ENCODE peak calls at places on chromosomes 13 and 19, in six cellular contexts. S is lower lobe of right lung, X is kidney epithelial cell, W is WTC11, Q is GM10248, J is epithelial cell of esophagus. Y is an unnamed sample.

GRCh38 chr13:25816239-25816638 is 235.6 kb downstream of the SHISA2 start:
- DNase-seq in S (peak; percentile 59), X (no peak), W (no peak), Q (no peak), J (no peak), Y (no peak)

GRCh38 chr13:20721058-20721453 is 17.6 kb downstream of the IL17D start:
- DNase-seq in S (no peak), X (no peak), W (no peak), Q (no peak), J (no peak), Y (no peak)

GRCh38 chr19:6678690-6679109 is 8.7 kb upstream of the TNFSF14 start:
- DNase-seq in S (no peak), X (no peak), W (no peak), Q (no peak), J (peak; percentile 57), Y (no peak)

GRCh38 chr19:47542030-47542475 is 27.2 kb upstream of the NAPA start:
- DNase-seq in S (no peak), X (no peak), W (no peak), Q (no peak), J (no peak), Y (no peak)

GRCh38 chr13:48437381-48437780 is 24.5 kb upstream of the LPAR6 start:
- DNase-seq in S (no peak), X (no peak), W (no peak), Q (no peak), J (peak; percentile 62), Y (no peak)

GRCh38 chr19:33641956-33642498 is 20.3 kb downstream of the CHST8 start:
- DNase-seq in S (peak; percentile 32), X (no peak), W (peak; percentile 7), Q (no peak), J (no peak), Y (no peak)

GRCh38 chr19:15866646-15867045 is 31.2 kb downstream of the CYP4F2 start:
- DNase-seq in S (no peak), X (no peak), W (no peak), Q (no peak), J (no peak), Y (no peak)

GRCh38 chr13:72561791-72562190 is 165.6 kb downstream of the MZT1 start:
- DNase-seq in S (no peak), X (no peak), W (no peak), Q (no peak), J (no peak), Y (no peak)

GRCh38 chr13:97281028-97281427 is 58.9 kb downstream of the MBNL2 start:
- DNase-seq in S (no peak), X (no peak), W (no peak), Q (no peak), J (peak; percentile 34), Y (peak; percentile 54)

GRCh38 chr13:21138561-21138960 is 37.8 kb downstream of the SKA3 start:
- DNase-seq in S (no peak), X (no peak), W (no peak), Q (no peak), J (peak; percentile 4), Y (no peak)

GRCh38 chr19:45613926-45614725 is 12.1 kb upstream of the GPR4 start:
- DNase-seq in S (no peak), X (peak; percentile 92), W (no peak), Q (peak; percentile 81), J (peak; percentile 96), Y (no peak)

GRCh38 chr19:10083911-10084310 is 2.2 kb upstream of the SHFL start:
- DNase-seq in S (no peak), X (no peak), W (no peak), Q (no peak), J (no peak), Y (no peak)

GRCh38 chr19:2135474-2136402 is 15.6 kb downstream of the AP3D1 start:
- DNase-seq in S (peak; percentile 36), X (no peak), W (no peak), Q (no peak), J (no peak), Y (no peak)

GRCh38 chr13:80523134-80523533 is 182.2 kb upstream of the SPRY2 start:
- DNase-seq in S (no peak), X (no peak), W (no peak), Q (no peak), J (no peak), Y (no peak)
- TF ChIP-seq CTCF in S (no peak), X (no peak), W (no peak), Q (no peak), J (no peak), Y (no peak)

GRCh38 chr13:28679628-28680027 is 20.7 kb downstream of the POMP start:
- DNase-seq in S (no peak), X (no peak), W (no peak), Q (no peak), J (peak; percentile 20), Y (no peak)
- TF ChIP-seq CTCF in S (no peak), X (peak; percentile 29), W (no peak), Q (peak; percentile 41), J (peak; percentile 16), Y (no peak)

GRCh38 chr13:69603144-69603853 is 504.3 kb upstream of the ATXN8OS start:
- DNase-seq in S (no peak), X (no peak), W (no peak), Q (no peak), J (no peak), Y (no peak)
- TF ChIP-seq CTCF in S (no peak), X (no peak), W (no peak), Q (no peak), J (no peak), Y (no peak)

GRCh38 chr13:33799950-33800592 is 17.9 kb upstream of the RFC3 start:
- DNase-seq in S (no peak), X (no peak), W (no peak), Q (no peak), J (peak; percentile 51), Y (no peak)
- TF ChIP-seq CTCF in S (peak; percentile 36), X (peak; percentile 43), W (no peak), Q (peak; percentile 44), J (peak; percentile 46), Y (no peak)